ENCODE peak calls at places on chromosome 21, in six cellular contexts. Z, P, R, K, G and X are unnamed samples.

GRCh38 chr21:44996983-44997936 is 57.4 kb downstream of the SLX9 start:
- DNase-seq in G (no peak), R (no peak), K (no peak), P (no peak), Z (no peak), X (no peak)

GRCh38 chr21:44850905-44851657 is 22.4 kb downstream of the PTTG1IP start:
- DNase-seq in G (no peak), P (no peak), R (no peak), K (no peak), Z (no peak), X (no peak)

GRCh38 chr21:44615881-44616590 is 4.2 kb downstream of the KRTAP10-8 start:
- DNase-seq in G (no peak), P (no peak), Z (no peak), R (peak), K (no peak), X (no peak)

GRCh38 chr21:45365608-45366241 is 39.2 kb upstream of the COL18A1 start:
- DNase-seq in Z (no peak), K (no peak), G (no peak), P (peak), R (no peak), X (no peak)

GRCh38 chr21:39763282-39763970 is 18.4 kb downstream of the IGSF5 start:
- DNase-seq in K (no peak), G (no peak), Z (no peak), R (no peak), P (no peak), X (no peak)

GRCh38 chr21:46634966-46635323 is 529 bp upstream of the PRMT2 start:
- DNase-seq in Z (peak), R (no peak), K (peak), P (no peak), G (peak), X (no peak)

GRCh38 chr21:13937236-13937635 is 273.5 kb downstream of the LIPI start:
- DNase-seq in P (no peak), K (no peak), Z (no peak), R (no peak), G (no peak), X (no peak)

GRCh38 chr21:18204931-18205330 is 39.7 kb upstream of the CHODL start:
- DNase-seq in R (no peak), P (no peak), G (no peak), Z (no peak), K (no peak), X (no peak)

GRCh38 chr21:45423968-45424853 is 19.2 kb downstream of the COL18A1 start:
- DNase-seq in R (no peak), K (no peak), G (no peak), P (peak), Z (no peak), X (no peak)

GRCh38 chr21:46027855-46028493 is 46.4 kb downstream of the COL6A1 start:
- DNase-seq in R (peak), P (no peak), K (no peak), Z (no peak), G (no peak), X (no peak)

GRCh38 chr21:31471865-31472264 is 127.8 kb upstream of the TIAM1 start:
- DNase-seq in P (no peak), G (no peak), R (no peak), K (no peak), Z (no peak), X (no peak)
- H3K27ac ChIP-seq in P (no peak), G (no peak), R (no peak), K (no peak), Z (no peak), X (no peak)

DNA sequence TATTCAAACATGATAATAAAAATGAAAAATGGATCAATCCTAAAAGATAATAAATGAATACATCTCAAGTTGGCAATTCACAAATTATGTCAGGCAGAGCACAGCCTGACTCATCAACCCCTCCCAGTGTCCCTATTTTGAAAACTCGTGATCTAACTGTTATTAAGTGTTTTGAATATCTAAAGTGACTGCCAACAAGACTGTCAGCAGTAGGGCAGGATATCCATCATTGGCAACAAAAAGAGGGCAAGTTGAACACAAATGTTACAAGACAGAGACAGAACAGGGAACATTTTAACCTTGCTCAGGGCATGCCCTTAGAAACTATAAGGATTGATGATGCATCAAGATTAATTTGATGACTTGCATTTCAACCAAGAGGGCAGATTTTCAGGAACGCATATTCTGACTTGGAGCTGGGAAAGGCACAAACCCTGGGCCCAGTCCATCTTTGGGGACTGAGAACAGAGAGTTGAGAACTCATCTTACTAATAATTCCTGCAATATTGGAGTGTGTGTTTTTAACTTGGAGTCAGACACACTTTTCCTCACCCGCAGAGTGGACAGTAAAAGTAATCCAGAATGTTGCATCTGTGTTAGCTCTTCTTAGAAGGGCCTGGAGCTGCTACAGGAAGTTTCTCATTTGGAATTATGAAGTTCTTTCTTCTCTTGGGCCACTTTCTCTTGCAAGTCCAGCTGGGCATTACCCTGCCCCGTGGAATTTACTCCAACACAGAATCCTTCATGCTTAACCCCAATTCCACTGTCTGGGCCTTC is 317.2 kb downstream of the LTN1 start:
- DNase-seq in K (no peak), Z (no peak), G (no peak), R (no peak), P (no peak), X (no peak)
- H3K27ac ChIP-seq in K (no peak), Z (peak), G (peak), R (no peak), P (no peak), X (peak)

GRCh38 chr21:42002421-42002958 is 7.7 kb downstream of the ZBTB21 start:
- DNase-seq in G (no peak), K (no peak), P (no peak), R (no peak), Z (no peak), X (peak)
- H3K27ac ChIP-seq in G (no peak), K (no peak), P (no peak), R (no peak), Z (no peak), X (peak)

DNA sequence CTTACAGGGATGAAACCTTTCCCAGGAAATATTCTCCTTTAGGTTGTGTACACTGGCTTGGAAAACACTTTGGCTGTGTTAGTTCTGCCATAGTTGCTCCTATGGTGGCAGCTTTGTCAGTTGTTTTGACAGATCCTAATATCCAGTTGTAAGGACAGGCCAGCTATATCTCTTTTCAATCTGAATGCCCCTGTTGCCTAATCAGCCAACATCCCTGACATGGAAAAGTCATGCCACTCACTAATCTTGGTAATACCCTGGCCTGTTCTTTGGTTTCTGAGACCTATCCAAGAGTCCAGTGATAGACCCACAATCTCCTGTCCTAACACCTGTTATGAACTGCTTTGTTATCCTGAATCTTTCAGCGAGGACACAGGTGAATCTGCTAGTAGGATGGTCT is 148.8 kb downstream of the MRPL39 start:
- DNase-seq in P (no peak), R (no peak), G (no peak), K (no peak), Z (no peak), X (no peak)
- H3K27ac ChIP-seq in P (no peak), R (no peak), G (no peak), K (no peak), Z (no peak), X (no peak)

DNA sequence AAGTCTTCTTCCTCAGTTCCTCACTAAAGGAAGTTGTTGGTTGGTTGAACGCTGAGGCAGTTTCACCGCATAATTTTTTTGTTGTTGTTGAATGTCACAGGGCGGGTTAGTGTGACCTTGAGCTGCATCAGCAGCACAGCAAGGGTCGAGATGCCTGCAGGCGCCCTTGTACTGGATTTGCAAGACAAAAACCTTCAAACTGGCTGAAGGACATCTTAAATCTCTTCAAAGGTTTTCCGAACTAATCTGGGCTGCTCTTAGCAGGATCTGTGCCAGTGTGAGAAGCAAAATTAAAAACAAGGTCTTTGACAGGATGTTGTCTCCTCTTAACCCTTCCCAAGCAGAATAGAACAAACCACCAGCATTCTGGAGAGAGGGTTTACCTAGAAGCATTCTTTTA is 59.4 kb downstream of the NRIP1 start:
- DNase-seq in P (peak), R (no peak), Z (no peak), K (peak), G (no peak), X (no peak)
- H3K27ac ChIP-seq in P (peak), R (no peak), Z (peak), K (no peak), G (peak), X (peak)

GRCh38 chr21:33418686-33419085 is 15.5 kb downstream of the IFNGR2 start:
- DNase-seq in P (no peak), R (peak), G (no peak), Z (peak), K (no peak), X (no peak)
- H3K27ac ChIP-seq in P (no peak), R (no peak), G (peak), Z (peak), K (no peak), X (peak)

DNA sequence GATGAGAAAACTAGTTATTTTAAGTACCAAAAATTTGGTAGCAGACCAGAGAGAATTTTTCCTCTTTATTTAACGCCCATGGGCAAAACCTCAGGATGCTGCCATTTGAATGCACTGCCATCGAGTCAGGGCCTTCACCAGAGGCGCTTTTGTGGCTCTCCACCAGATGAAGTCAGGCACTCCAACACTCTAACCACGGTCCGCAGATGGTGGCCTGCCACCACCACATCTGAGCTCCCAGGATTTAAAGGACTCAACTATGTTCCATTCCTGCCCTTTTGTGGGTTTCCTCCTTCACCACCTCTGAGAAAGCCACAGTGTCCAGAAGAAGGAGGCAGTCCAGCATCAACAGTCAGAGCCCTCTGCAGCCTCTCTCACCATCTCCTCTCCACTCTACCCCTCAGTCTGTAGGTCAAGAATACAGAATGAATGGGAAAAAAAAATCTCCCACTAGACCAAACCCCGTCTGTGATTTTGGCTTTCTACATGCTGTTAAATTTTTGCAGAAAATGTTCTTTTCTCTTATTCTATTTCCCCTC is 647.4 kb downstream of the USP25 start:
- DNase-seq in Z (no peak), R (no peak), G (no peak), K (no peak), P (no peak), X (no peak)
- H3K27ac ChIP-seq in Z (peak), R (no peak), G (no peak), K (no peak), P (no peak), X (no peak)

DNA sequence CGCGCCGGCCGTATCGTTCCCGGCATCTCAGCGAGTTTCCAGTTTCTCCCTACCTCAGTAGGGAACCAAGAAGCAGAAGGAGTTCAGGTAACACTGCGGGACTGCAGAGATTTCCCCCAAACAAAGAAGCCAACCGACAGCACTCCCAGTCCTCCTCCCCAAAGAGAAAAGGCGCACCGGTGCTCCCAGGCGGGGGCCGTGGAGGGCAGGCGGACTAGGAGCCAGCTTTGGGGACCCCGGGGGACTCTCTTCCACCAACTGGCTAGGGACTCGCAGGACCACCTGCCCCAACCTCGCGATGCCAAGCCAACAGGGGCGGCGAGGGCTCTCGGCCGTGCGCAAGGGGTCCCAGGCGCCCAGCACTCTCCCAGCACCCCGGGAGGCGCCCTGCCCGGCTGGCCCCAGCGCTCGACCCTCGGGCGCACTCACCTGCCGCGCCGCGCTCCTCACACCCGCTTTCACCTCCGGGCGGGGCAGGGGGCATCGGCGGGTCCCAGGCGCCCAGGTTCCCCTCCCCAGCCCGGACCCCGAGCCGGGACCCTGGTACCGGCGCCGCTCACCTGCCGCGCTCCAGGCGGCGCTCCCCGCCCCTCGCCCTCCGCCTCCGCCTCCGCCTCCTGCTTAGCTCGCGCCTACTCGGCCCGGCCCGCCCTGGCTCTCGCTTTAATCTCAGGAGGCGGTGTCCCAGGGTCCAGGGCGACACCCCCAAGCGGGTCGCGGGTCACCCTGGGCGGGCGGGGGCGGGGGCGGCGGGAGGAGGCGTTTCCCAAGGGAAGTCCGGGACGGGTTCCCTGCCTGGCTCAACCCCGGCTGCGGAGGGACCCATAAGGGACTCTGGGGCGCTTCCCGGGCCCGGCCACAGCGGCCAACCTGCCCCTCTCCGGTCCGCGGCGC is at the start of gene TMPRSS2:
- DNase-seq in Z (no peak), G (peak), P (peak), R (peak), K (no peak), X (no peak)
- H3K27ac ChIP-seq in Z (no peak), G (peak), P (no peak), R (peak), K (no peak), X (no peak)

GRCh38 chr21:38454161-38454560 is 44.1 kb downstream of the ERG start:
- DNase-seq in Z (no peak), P (peak), R (no peak), G (no peak), K (no peak), X (no peak)
- H3K27ac ChIP-seq in Z (no peak), P (no peak), R (no peak), G (no peak), K (no peak), X (no peak)